ENCODE peak calls at places on chromosomes 4 and X, in ten cellular contexts. L is RCC 7860; F is left ventricle myocardium inferior; H is dorsolateral prefrontal cortex; J is T-cell; B is OCI-M1; R is NCI-H345; X is WERI-Rb-1; P is activated CD4-positive, alpha-beta T cell treated with anti-CD3 and anti-CD28 coated beads for 1 hour; D is gastrocnemius medialis. C is an unnamed sample.

GRCh38 chr4:71772592-71772991 is 11.3 kb downstream of the GC start:
- DNase-seq in H (no peak), L (peak; percentile 8), B (peak; percentile 55), P (no peak), D (no peak), J (no peak), X (no peak), R (no peak), F (no peak), C (no peak)

GRCh38 chr4:38132843-38133662 is 172.9 kb downstream of the PTTG2 start:
- DNase-seq in D (no peak), P (no peak), B (no peak), L (no peak), X (no peak), R (no peak), F (no peak), J (no peak), H (no peak), C (no peak)

GRCh38 chrX:96685205-96686099 is 810 bp downstream of the DIAPH2 start:
- DNase-seq in J (peak; percentile 44), D (peak; percentile 23), B (no peak), P (no peak), R (no peak), L (peak; percentile 55), F (peak; percentile 21), H (no peak), X (peak; percentile 14), C (no peak)

GRCh38 chrX:24702362-24703184 is 8.9 kb downstream of the POLA1 start:
- DNase-seq in H (no peak), B (no peak), F (no peak), P (no peak), J (no peak), R (no peak), L (no peak), X (no peak), D (no peak), C (no peak)

GRCh38 chrX:115337735-115338134 is 48.2 kb downstream of the LUZP4 start:
- DNase-seq in L (no peak), X (no peak), P (no peak), R (no peak), D (no peak), B (no peak), J (no peak), H (no peak), F (no peak), C (no peak)

GRCh38 chr4:8182858-8183725 is 16.0 kb upstream of the SH3TC1 start:
- DNase-seq in B (peak; percentile 5), X (no peak), D (peak; percentile 77), P (no peak), J (no peak), R (no peak), H (no peak), L (peak; percentile 30), F (peak; percentile 91), C (no peak)

GRCh38 chrX:140967036-140967435 is 35.4 kb upstream of the SPANXB1 start:
- DNase-seq in R (no peak), P (no peak), D (no peak), B (no peak), J (no peak), F (no peak), X (no peak), L (no peak), H (no peak), C (no peak)

GRCh38 chr4:134027931-134028330 is 173.7 kb downstream of the PABPC4L start:
- DNase-seq in B (peak; percentile 45), X (no peak), D (no peak), F (no peak), P (no peak), L (peak; percentile 70), J (no peak), R (peak; percentile 13), H (no peak), C (no peak)

GRCh38 chr4:7124643-7125442 is 57.0 kb upstream of the GRPEL1 start:
- DNase-seq in H (no peak), J (no peak), F (no peak), P (no peak), B (no peak), D (peak; percentile 37), L (peak; percentile 92), X (no peak), R (peak; percentile 8), C (no peak)

C was measured in NCI-H1417 treated with DMSO at 0.1 percent for 48 hours.